ENCODE peak calls at places on chromosome 18, in four cellular contexts. M is GM12878, W is HepG2, P is K562. C is an unnamed sample.

GRCh38 chr18:6294119-6294784 is 120.5 kb downstream of the L3MBTL4 start:
- DNase-seq in M (no peak), W (no peak), P (no peak), C (no peak)

GRCh38 chr18:79502785-79503184 is 107.1 kb downstream of the NFATC1 start:
- DNase-seq in M (no peak), W (no peak), P (no peak), C (no peak)

GRCh38 chr18:40413160-40413559 is 1541.9 kb upstream of the PIK3C3 start:
- DNase-seq in M (no peak), W (peak), P (no peak), C (peak)

GRCh38 chr18:45820144-45820745 is 5.2 kb upstream of the SIGLEC15 start:
- DNase-seq in M (no peak), W (no peak), P (no peak), C (no peak)

GRCh38 chr18:5197461-5197860 is 404 bp upstream of the AKAIN1 start:
- DNase-seq in M (no peak), W (no peak), P (no peak), C (no peak)

GRCh38 chr18:75782826-75783225 is 355.3 kb upstream of the SMIM21 start:
- DNase-seq in M (no peak), W (no peak), P (no peak), C (no peak)

GRCh38 chr18:66495844-66496243 is 108.0 kb downstream of the CDH19 start:
- DNase-seq in M (no peak), W (peak), P (no peak), C (peak)

GRCh38 chr18:54607213-54607934 is 16.3 kb downstream of the DYNAP start:
- DNase-seq in M (no peak), W (peak), P (no peak), C (no peak)

GRCh38 chr18:40534748-40535147 is 1420.3 kb upstream of the PIK3C3 start:
- DNase-seq in M (no peak), W (no peak), P (no peak), C (no peak)

GRCh38 chr18:8426401-8426800 is 182.8 kb upstream of the RAB12 start:
- DNase-seq in M (no peak), W (peak), P (peak), C (peak)

GRCh38 chr18:24985616-24986015 is 366.4 kb downstream of the ZNF521 start:
- DNase-seq in M (no peak), W (no peak), P (no peak), C (no peak)

GRCh38 chr18:80033181-80034067 is 810 bp upstream of the RBFA start:
- DNase-seq in M (no peak), W (no peak), P (no peak), C (no peak)

GRCh38 chr18:34632323-34632722 is 77.8 kb upstream of the DTNA start:
- DNase-seq in M (no peak), W (no peak), P (no peak), C (no peak)

GRCh38 chr18:76445275-76445674 is 49.8 kb downstream of the ZNF516 start:
- DNase-seq in M (no peak), W (no peak), P (no peak), C (no peak)

GRCh38 chr18:52160652-52161051 is 179.3 kb upstream of the DCC start:
- DNase-seq in M (no peak), W (no peak), P (no peak), C (no peak)

GRCh38 chr18:54086863-54087262 is 137.6 kb downstream of the MBD2 start:
- DNase-seq in M (no peak), W (no peak), P (no peak), C (no peak)

GRCh38 chr18:24014986-24015896 is 687 bp downstream of the TTC39C start:
- DNase-seq in M (no peak), W (peak), P (no peak), C (peak)

GRCh38 chr18:54957295-54957694 is 2.0 kb downstream of the CCDC68 start:
- DNase-seq in M (no peak), W (peak), P (no peak), C (no peak)

GRCh38 chr18:63402246-63403164 is 19.8 kb downstream of the VPS4B start:
- DNase-seq in M (no peak), W (no peak), P (no peak), C (no peak)

GRCh38 chr18:28411806-28412205 is 234.9 kb upstream of the CDH2 start:
- DNase-seq in M (no peak), W (no peak), P (no peak), C (no peak)

GRCh38 chr18:44637210-44638051 is 43.3 kb upstream of the SETBP1 start:
- DNase-seq in M (no peak), W (no peak), P (no peak), C (no peak)

GRCh38 chr18:27223570-27224340 is 38.6 kb upstream of the CHST9 start:
- DNase-seq in M (no peak), W (no peak), P (no peak), C (no peak)

GRCh38 chr18:50847192-50847591 is 27.4 kb upstream of the MRO start:
- DNase-seq in M (no peak), W (no peak), P (no peak), C (no peak)

GRCh38 chr18:49322770-49323490 is 137.5 kb downstream of the DYM start:
- DNase-seq in M (no peak), W (no peak), P (no peak), C (no peak)

GRCh38 chr18:49321271-49321670 is 139.2 kb downstream of the DYM start:
- DNase-seq in M (no peak), W (no peak), P (no peak), C (no peak)

GRCh38 chr18:49319590-49319989 is 140.9 kb downstream of the DYM start:
- DNase-seq in M (no peak), W (no peak), P (no peak), C (no peak)

GRCh38 chr18:49321800-49322461 is 138.5 kb downstream of the DYM start:
- DNase-seq in M (no peak), W (no peak), P (no peak), C (no peak)
- TF ChIP-seq FOXK2 in M (no peak), W (no peak), P (no peak), C (no peak)

GRCh38 chr18:9428862-9429661 is 46.3 kb upstream of the RALBP1 start:
- DNase-seq in M (no peak), W (no peak), P (no peak), C (no peak)
- TF ChIP-seq BHLHE40 in M (no peak), W (no peak), P (no peak), C (no peak)

GRCh38 chr18:36735130-36735529 is 93.7 kb downstream of the TPGS2 start:
- DNase-seq in M (no peak), W (no peak), P (no peak), C (no peak)

GRCh38 chr18:36734589-36734988 is 94.2 kb downstream of the TPGS2 start:
- DNase-seq in M (no peak), W (no peak), P (no peak), C (no peak)

GRCh38 chr18:36733150-36733549 is 95.7 kb downstream of the TPGS2 start:
- DNase-seq in M (no peak), W (no peak), P (no peak), C (no peak)

GRCh38 chr18:36736094-36736493 is 92.7 kb downstream of the TPGS2 start:
- DNase-seq in M (no peak), W (no peak), P (no peak), C (no peak)

GRCh38 chr18:36737321-36737720 is 91.5 kb downstream of the TPGS2 start:
- DNase-seq in M (no peak), W (no peak), P (no peak), C (no peak)
- TF ChIP-seq FOXK2 in M (no peak), W (no peak), P (no peak), C (no peak)

GRCh38 chr18:9482790-9483189 is 7.5 kb downstream of the RALBP1 start:
- DNase-seq in M (no peak), W (no peak), P (no peak), C (no peak)
- TF ChIP-seq BHLHE40 in M (no peak), W (no peak), P (no peak), C (no peak)